ENCODE peak calls at places on chromosomes 11 and 22, in six cellular contexts. J is HAP-1, Z is PC-9, R is mucosa of descending colon, L is cardiac muscle cell, E is adrenal gland. D is an unnamed sample.
A peak's percentile ranks its signal among the peaks of the same experiment; 100 is the strongest.

GRCh38 chr11:115215694-115216615 is 288.3 kb downstream of the CADM1 start:
- DNase-seq in R (no peak), L (no peak), J (peak; percentile 10), Z (no peak), E (no peak), D (no peak)

GRCh38 chr11:70470127-70470526 is 71.8 kb downstream of the CTTN start:
- DNase-seq in J (no peak), E (no peak), R (peak; percentile 17), Z (no peak), L (peak; percentile 37), D (no peak)

GRCh38 chr11:68498903-68499883 is 38.6 kb downstream of the PPP6R3 start:
- DNase-seq in J (no peak), E (no peak), R (no peak), Z (no peak), L (no peak), D (no peak)

GRCh38 chr11:47998345-47998732 is 18.0 kb downstream of the PTPRJ start:
- DNase-seq in J (no peak), Z (no peak), R (no peak), L (no peak), E (no peak), D (no peak)

GRCh38 chr11:133269272-133269671 is 263.0 kb downstream of the OPCML start:
- DNase-seq in E (no peak), J (no peak), Z (no peak), R (no peak), L (no peak), D (no peak)

GRCh38 chr11:43567396-43567975 is 113.1 kb upstream of the HSD17B12 start:
- DNase-seq in Z (no peak), L (peak; percentile 72), J (peak; percentile 54), E (no peak), R (no peak), D (no peak)

GRCh38 chr11:73072935-73073481 is 69.1 kb downstream of the FCHSD2 start:
- DNase-seq in R (peak; percentile 59), L (peak; percentile 57), J (no peak), Z (peak; percentile 21), E (no peak), D (no peak)

GRCh38 chr11:119996556-119996955 is 141.4 kb downstream of the TRIM29 start:
- DNase-seq in R (no peak), J (no peak), L (no peak), Z (no peak), E (no peak), D (no peak)

GRCh38 chr22:28560005-28560742 is 119.5 kb downstream of the TTC28 start:
- DNase-seq in L (peak; percentile 71), J (no peak), E (no peak), R (no peak), Z (peak; percentile 1), D (no peak)

GRCh38 chr11:132901638-132902610 is 630.4 kb downstream of the OPCML start:
- DNase-seq in R (no peak), E (no peak), L (no peak), Z (no peak), J (no peak), D (no peak)

GRCh38 chr11:34345012-34345804 is 12.6 kb downstream of the ABTB2 start:
- DNase-seq in R (peak; percentile 22), L (peak; percentile 77), E (peak; percentile 36), Z (peak; percentile 90), J (no peak), D (no peak)

GRCh38 chr11:118988280-118988679 is 9.7 kb upstream of the CENATAC start:
- DNase-seq in R (no peak), Z (peak; percentile 60), E (no peak), J (no peak), L (no peak), D (no peak)

GRCh38 chr11:2515401-2516275 is 70.8 kb downstream of the KCNQ1 start:
- DNase-seq in Z (no peak), R (no peak), E (peak; percentile 14), L (no peak), J (no peak), D (no peak)

GRCh38 chr11:130631119-130631518 is 182.7 kb downstream of the ADAMTS15 start:
- DNase-seq in E (no peak), J (no peak), R (no peak), Z (peak; percentile 36), L (peak; percentile 71), D (no peak)

GRCh38 chr11:117181586-117182550 is 3.3 kb downstream of the SIDT2 start:
- DNase-seq in J (no peak), L (no peak), Z (no peak), E (peak; percentile 17), R (peak; percentile 7), D (no peak)

GRCh38 chr22:31676700-31677099 is 14.7 kb upstream of the PISD start:
- DNase-seq in R (peak; percentile 98), J (no peak), Z (peak; percentile 96), L (peak; percentile 96), E (peak; percentile 97), D (peak; percentile 74)

GRCh38 chr11:116465056-116465455 is 307.7 kb downstream of the BUD13 start:
- DNase-seq in R (no peak), J (no peak), E (no peak), Z (no peak), L (no peak), D (no peak)

GRCh38 chr11:125910450-125910849 is 6.1 kb downstream of the DDX25 start:
- DNase-seq in L (no peak), E (no peak), Z (no peak), R (no peak), J (no peak), D (no peak)

GRCh38 chr11:69880803-69881445 is 61.7 kb upstream of the FGF3 start:
- DNase-seq in E (no peak), L (no peak), R (no peak), J (no peak), Z (no peak), D (no peak)

GRCh38 chr11:70498171-70498571 is 99.8 kb downstream of the CTTN start:
- DNase-seq in Z (no peak), L (no peak), E (no peak), J (no peak), R (no peak), D (no peak)

GRCh38 chr11:18332302-18332701 is 9.9 kb downstream of the GTF2H1 start:
- DNase-seq in J (no peak), E (no peak), R (no peak), Z (no peak), L (no peak), D (no peak)

DNA sequence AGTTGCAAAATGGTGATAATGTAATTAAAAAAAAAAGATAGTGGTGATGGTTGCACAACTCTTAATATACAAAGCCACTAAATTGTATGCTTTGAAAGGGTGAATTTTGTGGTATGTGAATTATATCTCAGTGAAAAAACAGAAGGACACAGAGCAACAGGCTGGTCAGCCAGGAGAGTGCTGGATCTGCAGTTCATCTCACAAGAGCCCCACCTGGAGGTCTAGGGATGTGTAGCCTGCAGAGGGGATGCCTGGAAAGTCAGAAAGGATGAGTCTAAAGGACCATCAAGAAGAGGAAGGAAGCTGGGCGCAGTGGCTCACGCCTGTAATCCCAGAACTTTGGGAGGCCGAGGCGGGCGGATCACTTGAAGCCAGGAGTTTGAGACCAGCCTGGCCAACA is 9.0 kb downstream of the POLR3H start:
- DNase-seq in R (no peak), E (no peak), Z (no peak), J (no peak), L (no peak), D (no peak)
- H3K36me3 ChIP-seq in R (no peaks in the 10 kb centered on the region), E (no peaks in the 10 kb centered on the region), Z (peaks cover 19% of the 10 kb centered on the region), J (peaks cover 61% of the 10 kb centered on the region), L (no peaks in the 10 kb centered on the region), D (peaks cover 100% of the 10 kb centered on the region)

DNA sequence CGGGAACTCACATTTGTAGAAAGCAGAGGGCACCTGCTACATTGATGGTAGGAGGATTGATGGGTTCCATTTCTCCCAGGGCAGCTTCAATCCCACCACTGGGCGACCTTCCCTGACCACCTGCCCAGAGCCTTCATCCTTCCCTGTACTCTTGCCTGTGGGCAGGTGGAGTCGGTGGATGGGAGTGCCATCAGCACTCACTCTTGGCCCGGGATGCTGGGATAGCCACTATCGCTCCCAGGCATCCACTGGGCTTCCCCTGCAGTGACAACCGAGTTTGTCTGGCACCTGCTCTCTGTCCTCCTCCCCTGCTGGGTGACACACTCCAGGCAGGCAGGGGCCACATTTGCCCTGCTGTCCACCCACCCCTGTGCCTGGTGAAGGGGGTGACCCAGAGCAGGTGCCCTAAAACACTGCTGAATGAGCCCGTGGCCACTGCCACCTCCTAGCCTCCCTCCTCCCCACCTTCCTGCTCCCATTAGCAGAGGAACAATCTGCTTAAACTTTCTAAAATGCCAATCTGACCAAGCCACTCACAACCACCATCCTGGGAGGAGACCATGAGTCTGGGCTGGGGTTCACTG is 604.7 kb downstream of the TBC1D22A start:
- DNase-seq in Z (no peak), L (no peak), R (no peak), E (no peak), J (no peak), D (no peak)
- H3K9me3 ChIP-seq in Z (no peaks in the 10 kb centered on the region), L (peaks cover 2% of the 10 kb centered on the region), R (peaks cover under 1% of the 10 kb centered on the region), E (no peaks in the 10 kb centered on the region), J (no peaks in the 10 kb centered on the region), D (peaks cover 8% of the 10 kb centered on the region)

GRCh38 chr11:66268210-66268952 is at the start of gene RAB1B:
- DNase-seq in J (peak; percentile 99), E (peak; percentile 100), Z (peak; percentile 100), R (peak; percentile 100), L (peak; percentile 100), D (peak; percentile 95)

GRCh38 chr11:66267379-66268209 is 845 bp upstream of the RAB1B start:
- DNase-seq in Z (peak; percentile 86), R (peak; percentile 94), L (peak; percentile 93), E (peak; percentile 92), J (peak; percentile 70), D (peak; percentile 48)

GRCh38 chr11:66271816-66272215 is 3.4 kb downstream of the RAB1B start:
- DNase-seq in E (no peak), R (no peak), L (no peak), J (no peak), Z (no peak), D (no peak)

GRCh38 chr11:66267039-66267378 is 1.4 kb upstream of the RAB1B start:
- DNase-seq in L (no peak), E (no peak), Z (no peak), R (no peak), J (no peak), D (no peak)

DNA sequence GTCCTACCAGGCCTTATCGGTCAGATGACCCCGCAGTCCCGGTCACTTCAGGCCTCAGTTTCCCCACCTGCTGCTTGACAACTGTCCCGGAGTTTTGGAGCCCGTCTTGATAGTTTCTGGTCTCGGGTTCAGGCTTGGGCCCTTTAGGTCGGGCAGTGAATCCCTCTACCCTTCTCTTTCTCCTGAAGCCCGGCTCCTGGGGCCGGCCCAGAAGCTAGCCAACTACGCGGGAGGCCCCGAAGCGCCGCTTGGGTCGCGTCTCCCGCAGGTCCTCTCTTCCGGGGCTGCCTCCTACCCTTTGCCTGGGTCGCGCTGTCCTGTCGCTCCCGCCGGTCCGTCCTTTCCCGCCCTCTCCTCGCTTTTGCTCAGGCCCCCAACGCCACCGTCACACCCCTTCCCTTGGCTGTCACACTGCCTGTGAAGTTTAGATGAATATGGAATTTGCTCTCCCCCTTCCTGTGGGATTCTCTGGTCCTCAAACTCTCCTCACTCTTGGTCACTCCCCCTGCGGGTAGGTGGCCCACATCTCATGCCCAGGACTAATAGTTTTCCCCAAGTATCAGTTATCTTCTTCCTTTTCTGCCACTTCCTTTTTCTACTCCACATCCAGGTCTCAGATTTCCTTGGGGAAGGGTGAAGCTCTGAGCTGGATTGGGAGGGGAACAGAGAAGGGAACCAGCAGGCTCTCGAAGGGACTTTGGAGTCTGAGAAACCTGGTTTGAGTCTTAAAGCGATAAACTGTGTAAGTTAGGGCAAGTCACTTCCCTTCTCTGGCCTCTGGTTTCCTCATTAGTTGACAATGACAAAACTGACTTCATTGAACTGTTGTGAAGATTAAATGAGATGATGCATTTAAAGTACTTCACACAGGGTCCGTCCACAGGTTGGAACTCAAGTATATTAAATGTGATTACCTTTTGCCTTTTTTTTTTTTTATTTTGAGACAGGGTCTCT is 791 bp downstream of the RAB1B start:
- DNase-seq in Z (peak; percentile 34), L (peak; percentile 41), R (no peak), E (no peak), J (peak; percentile 47), D (no peak)
- H3K36me3 ChIP-seq in Z (peaks cover 25% of the 10 kb centered on the region), L (peaks cover 24% of the 10 kb centered on the region), R (peaks cover 3% of the 10 kb centered on the region), E (no peaks in the 10 kb centered on the region), J (peaks cover 45% of the 10 kb centered on the region), D (peaks cover 19% of the 10 kb centered on the region)

GRCh38 chr11:91673705-91674104 is 550.9 kb upstream of the FAT3 start:
- DNase-seq in E (no peak), Z (no peak), J (peak; percentile 49), R (no peak), L (no peak), D (no peak)
- H3K9me3 ChIP-seq in E (no peaks in the 10 kb centered on the region), Z (no peaks in the 10 kb centered on the region), J (no peaks in the 10 kb centered on the region), R (no peaks in the 10 kb centered on the region), L (no peaks in the 10 kb centered on the region), D (no peaks in the 10 kb centered on the region)

D was measured in esophagus squamous epithelium.